ENCODE peak calls at places on chromosomes 16 and 17, in seven cellular contexts. One of them, this sample, is unnamed.

GRCh38 chr17:66459811-66460270 is 157.4 kb downstream of the PRKCA start:
- DNase-seq in stimulated activated CD4-positive, alpha-beta T cell treated with anti-CD3 and anti-CD28 coated beads, Interleukin-1b, Interleukin-23, amount 100 ng/mL, for 24 hours: no peak
- DNase-seq in body of pancreas: peak; percentile 35
- DNase-seq in activated T-helper 1 cell treated with Interleukin-2 at 50 U/mL for 16 hours: no peak
- DNase-seq in left ventricle myocardium inferior: peak; percentile 40
- DNase-seq in stimulated activated CD8-positive, alpha-beta memory T cell treated with anti-CD3 and anti-CD28 coated beads, Interleukin-2, amount 100 ng/mL, for 48 hours: no peak
- DNase-seq in activated CD4-positive, alpha-beta T cell treated with anti-CD3 and anti-CD28 coated beads, Interleukin-2, amount 50 U/mL, for 48 hours: peak; percentile 28
- DNase-seq in this sample: peak; percentile 56

GRCh38 chr17:81866440-81867122 is 4.6 kb downstream of the ARHGDIA start:
- DNase-seq in stimulated activated CD4-positive, alpha-beta T cell treated with anti-CD3 and anti-CD28 coated beads, Interleukin-1b, Interleukin-23, amount 100 ng/mL, for 24 hours: no peak
- DNase-seq in body of pancreas: no peak
- DNase-seq in activated T-helper 1 cell treated with Interleukin-2 at 50 U/mL for 16 hours: no peak
- DNase-seq in left ventricle myocardium inferior: no peak
- DNase-seq in stimulated activated CD8-positive, alpha-beta memory T cell treated with anti-CD3 and anti-CD28 coated beads, Interleukin-2, amount 100 ng/mL, for 48 hours: no peak
- DNase-seq in activated CD4-positive, alpha-beta T cell treated with anti-CD3 and anti-CD28 coated beads, Interleukin-2, amount 50 U/mL, for 48 hours: peak; percentile 30
- DNase-seq in this sample: no peak

GRCh38 chr16:51137097-51137496 is 14.0 kb downstream of the SALL1 start:
- DNase-seq in stimulated activated CD4-positive, alpha-beta T cell treated with anti-CD3 and anti-CD28 coated beads, Interleukin-1b, Interleukin-23, amount 100 ng/mL, for 24 hours: no peak
- DNase-seq in body of pancreas: no peak
- DNase-seq in activated T-helper 1 cell treated with Interleukin-2 at 50 U/mL for 16 hours: no peak
- DNase-seq in left ventricle myocardium inferior: no peak
- DNase-seq in stimulated activated CD8-positive, alpha-beta memory T cell treated with anti-CD3 and anti-CD28 coated beads, Interleukin-2, amount 100 ng/mL, for 48 hours: no peak
- DNase-seq in activated CD4-positive, alpha-beta T cell treated with anti-CD3 and anti-CD28 coated beads, Interleukin-2, amount 50 U/mL, for 48 hours: no peak
- DNase-seq in this sample: no peak

GRCh38 chr16:11412175-11412904 is 67.1 kb downstream of the RMI2 start:
- DNase-seq in stimulated activated CD4-positive, alpha-beta T cell treated with anti-CD3 and anti-CD28 coated beads, Interleukin-1b, Interleukin-23, amount 100 ng/mL, for 24 hours: no peak
- DNase-seq in body of pancreas: no peak
- DNase-seq in activated T-helper 1 cell treated with Interleukin-2 at 50 U/mL for 16 hours: no peak
- DNase-seq in left ventricle myocardium inferior: no peak
- DNase-seq in stimulated activated CD8-positive, alpha-beta memory T cell treated with anti-CD3 and anti-CD28 coated beads, Interleukin-2, amount 100 ng/mL, for 48 hours: no peak
- DNase-seq in activated CD4-positive, alpha-beta T cell treated with anti-CD3 and anti-CD28 coated beads, Interleukin-2, amount 50 U/mL, for 48 hours: no peak
- DNase-seq in this sample: no peak

GRCh38 chr16:55778718-55779117 is 54.2 kb downstream of the CES1 start:
- DNase-seq in stimulated activated CD4-positive, alpha-beta T cell treated with anti-CD3 and anti-CD28 coated beads, Interleukin-1b, Interleukin-23, amount 100 ng/mL, for 24 hours: no peak
- DNase-seq in body of pancreas: no peak
- DNase-seq in activated T-helper 1 cell treated with Interleukin-2 at 50 U/mL for 16 hours: no peak
- DNase-seq in left ventricle myocardium inferior: no peak
- DNase-seq in stimulated activated CD8-positive, alpha-beta memory T cell treated with anti-CD3 and anti-CD28 coated beads, Interleukin-2, amount 100 ng/mL, for 48 hours: no peak
- DNase-seq in activated CD4-positive, alpha-beta T cell treated with anti-CD3 and anti-CD28 coated beads, Interleukin-2, amount 50 U/mL, for 48 hours: no peak
- DNase-seq in this sample: no peak

GRCh38 chr17:54992797-54993639 is 24.5 kb downstream of the STXBP4 start:
- DNase-seq in stimulated activated CD4-positive, alpha-beta T cell treated with anti-CD3 and anti-CD28 coated beads, Interleukin-1b, Interleukin-23, amount 100 ng/mL, for 24 hours: no peak
- DNase-seq in body of pancreas: no peak
- DNase-seq in activated T-helper 1 cell treated with Interleukin-2 at 50 U/mL for 16 hours: no peak
- DNase-seq in left ventricle myocardium inferior: no peak
- DNase-seq in stimulated activated CD8-positive, alpha-beta memory T cell treated with anti-CD3 and anti-CD28 coated beads, Interleukin-2, amount 100 ng/mL, for 48 hours: no peak
- DNase-seq in activated CD4-positive, alpha-beta T cell treated with anti-CD3 and anti-CD28 coated beads, Interleukin-2, amount 50 U/mL, for 48 hours: no peak
- DNase-seq in this sample: peak; percentile 74

GRCh38 chr16:71746442-71747046 is 22.0 kb upstream of the PHLPP2 start:
- DNase-seq in stimulated activated CD4-positive, alpha-beta T cell treated with anti-CD3 and anti-CD28 coated beads, Interleukin-1b, Interleukin-23, amount 100 ng/mL, for 24 hours: no peak
- DNase-seq in body of pancreas: peak; percentile 30
- DNase-seq in activated T-helper 1 cell treated with Interleukin-2 at 50 U/mL for 16 hours: no peak
- DNase-seq in left ventricle myocardium inferior: no peak
- DNase-seq in stimulated activated CD8-positive, alpha-beta memory T cell treated with anti-CD3 and anti-CD28 coated beads, Interleukin-2, amount 100 ng/mL, for 48 hours: no peak
- DNase-seq in activated CD4-positive, alpha-beta T cell treated with anti-CD3 and anti-CD28 coated beads, Interleukin-2, amount 50 U/mL, for 48 hours: no peak
- DNase-seq in this sample: peak; percentile 61

GRCh38 chr16:89733792-89734191 is 12.5 kb downstream of the ZNF276 start:
- DNase-seq in stimulated activated CD4-positive, alpha-beta T cell treated with anti-CD3 and anti-CD28 coated beads, Interleukin-1b, Interleukin-23, amount 100 ng/mL, for 24 hours: no peak
- DNase-seq in body of pancreas: no peak
- DNase-seq in activated T-helper 1 cell treated with Interleukin-2 at 50 U/mL for 16 hours: no peak
- DNase-seq in left ventricle myocardium inferior: no peak
- DNase-seq in stimulated activated CD8-positive, alpha-beta memory T cell treated with anti-CD3 and anti-CD28 coated beads, Interleukin-2, amount 100 ng/mL, for 48 hours: no peak
- DNase-seq in activated CD4-positive, alpha-beta T cell treated with anti-CD3 and anti-CD28 coated beads, Interleukin-2, amount 50 U/mL, for 48 hours: no peak
- DNase-seq in this sample: no peak

GRCh38 chr17:3940965-3941698 is 23.1 kb downstream of the ATP2A3 start:
- DNase-seq in stimulated activated CD4-positive, alpha-beta T cell treated with anti-CD3 and anti-CD28 coated beads, Interleukin-1b, Interleukin-23, amount 100 ng/mL, for 24 hours: no peak
- DNase-seq in body of pancreas: no peak
- DNase-seq in activated T-helper 1 cell treated with Interleukin-2 at 50 U/mL for 16 hours: no peak
- DNase-seq in left ventricle myocardium inferior: no peak
- DNase-seq in stimulated activated CD8-positive, alpha-beta memory T cell treated with anti-CD3 and anti-CD28 coated beads, Interleukin-2, amount 100 ng/mL, for 48 hours: no peak
- DNase-seq in activated CD4-positive, alpha-beta T cell treated with anti-CD3 and anti-CD28 coated beads, Interleukin-2, amount 50 U/mL, for 48 hours: no peak
- DNase-seq in this sample: no peak

GRCh38 chr17:74158761-74159160 is 44.7 kb upstream of the RPL38 start:
- DNase-seq in stimulated activated CD4-positive, alpha-beta T cell treated with anti-CD3 and anti-CD28 coated beads, Interleukin-1b, Interleukin-23, amount 100 ng/mL, for 24 hours: no peak
- DNase-seq in body of pancreas: no peak
- DNase-seq in activated T-helper 1 cell treated with Interleukin-2 at 50 U/mL for 16 hours: no peak
- DNase-seq in left ventricle myocardium inferior: no peak
- DNase-seq in stimulated activated CD8-positive, alpha-beta memory T cell treated with anti-CD3 and anti-CD28 coated beads, Interleukin-2, amount 100 ng/mL, for 48 hours: no peak
- DNase-seq in activated CD4-positive, alpha-beta T cell treated with anti-CD3 and anti-CD28 coated beads, Interleukin-2, amount 50 U/mL, for 48 hours: no peak
- DNase-seq in this sample: no peak